ENCODE peak calls at places on chromosomes 13 and 19, in eight cellular contexts. W is cardiac muscle cell, A is tibial artery, H is AG04450, S is Peyer's patch, M is esophagus squamous epithelium, I is A549, Z is body of pancreas. T is an unnamed sample.

GRCh38 chr19:45973564-45974338 is at the start of gene NOVA2:
- DNase-seq in W (peak; percentile 78), A (no peak), H (no peak), S (peak; percentile 63), M (no peak), I (peak; percentile 97), Z (peak; percentile 53), T (peak; percentile 24)

GRCh38 chr19:53994811-53995210 is 3.4 kb downstream of the CACNG6 start:
- DNase-seq in W (no peak), A (no peak), H (no peak), S (no peak), M (no peak), I (no peak), Z (no peak), T (no peak)

GRCh38 chr19:10120538-10121198 is 969 bp upstream of the EIF3G start:
- DNase-seq in W (peak; percentile 80), A (no peak), H (peak; percentile 50), S (no peak), M (no peak), I (no peak), Z (no peak), T (no peak)

GRCh38 chr19:57807541-57807940 is 7.2 kb downstream of the ZNF552 start:
- DNase-seq in W (peak; percentile 67), A (no peak), H (no peak), S (no peak), M (no peak), I (no peak), Z (no peak), T (no peak)

GRCh38 chr19:10517760-10518443 is 655 bp upstream of the S1PR5 start:
- DNase-seq in W (peak; percentile 27), A (no peak), H (no peak), S (no peak), M (no peak), I (peak; percentile 62), Z (no peak), T (peak; percentile 57)

GRCh38 chr19:45854167-45854778 is 8.7 kb downstream of the SYMPK start:
- DNase-seq in W (no peak), A (no peak), H (no peak), S (no peak), M (no peak), I (no peak), Z (no peak), T (no peak)

GRCh38 chr13:46871557-46871956 is 25.3 kb downstream of the HTR2A start:
- DNase-seq in W (peak; percentile 55), A (no peak), H (no peak), S (no peak), M (no peak), I (no peak), Z (no peak), T (no peak)

GRCh38 chr19:31560021-31560770 is 211.0 kb upstream of the TSHZ3 start:
- DNase-seq in W (no peak), A (no peak), H (no peak), S (no peak), M (no peak), I (no peak), Z (no peak), T (peak; percentile 94)

GRCh38 chr19:54420383-54421168 is 5.3 kb downstream of the TTYH1 start:
- DNase-seq in W (peak; percentile 89), A (no peak), H (no peak), S (no peak), M (no peak), I (no peak), Z (peak; percentile 86), T (no peak)

GRCh38 chr19:12544401-12544876 is 6.8 kb downstream of the ZNF564 start:
- DNase-seq in W (peak; percentile 91), A (no peak), H (no peak), S (no peak), M (no peak), I (no peak), Z (no peak), T (no peak)

GRCh38 chr19:31518626-31519025 is 169.4 kb upstream of the TSHZ3 start:
- DNase-seq in W (no peak), A (no peak), H (no peak), S (no peak), M (no peak), I (no peak), Z (no peak), T (peak; percentile 82)

GRCh38 chr13:106378263-106378662 is 157.2 kb downstream of the EFNB2 start:
- DNase-seq in W (no peak), A (no peak), H (no peak), S (no peak), M (no peak), I (no peak), Z (no peak), T (no peak)

GRCh38 chr19:38898788-38899446 is 501 bp downstream of the SIRT2 start:
- DNase-seq in W (peak; percentile 19), A (no peak), H (no peak), S (no peak), M (no peak), I (peak; percentile 54), Z (no peak), T (peak; percentile 38)

GRCh38 chr19:30701178-30701577 is 329.0 kb downstream of the ZNF536 start:
- DNase-seq in W (no peak), A (no peak), H (no peak), S (no peak), M (no peak), I (no peak), Z (no peak), T (no peak)

GRCh38 chr13:39557285-39557955 is 45.6 kb downstream of the LHFPL6 start:
- DNase-seq in W (no peak), A (no peak), H (no peak), S (no peak), M (no peak), I (no peak), Z (no peak), T (peak; percentile 53)

DNA sequence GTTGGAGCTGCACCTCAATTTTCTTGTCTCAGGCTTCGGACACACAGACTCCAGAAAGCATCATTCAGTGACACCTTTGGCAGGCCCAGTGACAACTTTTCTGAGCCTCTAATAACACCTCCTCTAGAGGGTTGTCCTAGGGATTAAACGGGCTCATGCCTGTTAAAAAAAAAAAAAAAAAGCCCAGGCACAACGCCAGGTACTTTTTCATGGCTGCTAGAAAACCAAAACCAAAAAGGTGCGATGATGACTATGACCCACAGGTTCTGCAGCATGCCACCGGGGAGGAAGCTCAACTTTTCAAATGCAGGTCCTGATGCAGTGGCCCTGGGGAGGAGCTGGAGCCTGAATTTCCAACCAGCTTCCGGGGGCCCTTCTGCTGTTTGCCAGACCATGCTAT is 184.2 kb downstream of the ABCC4 start:
- DNase-seq in W (no peak), A (no peak), H (no peak), S (no peak), M (no peak), I (no peak), Z (no peak), T (no peak)
- H3K27ac ChIP-seq in W (no peak overlapping the region), A (no peak overlapping the region), H (no peak overlapping the region), S (no peak overlapping the region), M (no peak overlapping the region), I (peak overlapping the region; percentile 70), Z (no peak overlapping the region), T (no peak overlapping the region)

GRCh38 chr19:6271721-6272410 is 7.9 kb downstream of the MLLT1 start:
- DNase-seq in W (peak; percentile 91), A (peak; percentile 90), H (no peak), S (peak; percentile 62), M (no peak), I (no peak), Z (peak; percentile 77), T (no peak)

GRCh38 chr19:6273701-6274601 is 5.8 kb downstream of the MLLT1 start:
- DNase-seq in W (peak; percentile 92), A (peak; percentile 98), H (no peak), S (no peak), M (no peak), I (no peak), Z (peak; percentile 91), T (no peak)

GRCh38 chr19:6272913-6273600 is 6.7 kb downstream of the MLLT1 start:
- DNase-seq in W (no peak), A (no peak), H (no peak), S (no peak), M (no peak), I (no peak), Z (no peak), T (no peak)

GRCh38 chr19:6271251-6271650 is 8.5 kb downstream of the MLLT1 start:
- DNase-seq in W (no peak), A (no peak), H (no peak), S (no peak), M (no peak), I (no peak), Z (no peak), T (no peak)

DNA sequence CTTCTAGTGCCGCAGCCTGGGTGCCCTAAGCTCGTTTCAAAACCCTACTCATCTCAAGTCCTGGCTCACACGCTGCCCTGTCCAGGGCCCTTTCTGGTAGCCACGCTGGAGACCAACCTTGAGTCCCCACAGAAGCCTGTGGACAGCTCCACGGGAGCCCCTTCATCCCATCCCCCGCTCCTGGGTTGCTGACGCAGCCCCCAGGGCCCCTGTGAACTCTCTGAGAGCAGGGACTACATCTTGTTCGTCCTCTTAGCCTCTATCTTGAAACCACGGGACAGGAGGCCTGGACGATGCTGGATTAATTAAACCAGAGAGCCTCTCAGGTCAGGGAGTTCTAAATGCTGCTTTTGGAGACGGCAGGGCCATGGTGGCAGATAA is 7.4 kb downstream of the MLLT1 start:
- DNase-seq in W (no peak), A (no peak), H (no peak), S (no peak), M (no peak), I (no peak), Z (no peak), T (no peak)
- H3K4me3 ChIP-seq in W (no peak overlapping the region), A (peak overlapping the region; percentile 50), H (peak overlapping the region; percentile 10), S (no peak overlapping the region), M (no peak overlapping the region), I (no peak overlapping the region), Z (no peak overlapping the region), T (no peak overlapping the region)

GRCh38 chr13:90185734-90186133 is 1161.8 kb upstream of the MIR17HG start:
- DNase-seq in W (no peak), A (no peak), H (no peak), S (no peak), M (no peak), I (no peak), Z (no peak), T (no peak)

GRCh38 chr13:90188237-90188636 is 1159.2 kb upstream of the MIR17HG start:
- DNase-seq in W (no peak), A (no peak), H (no peak), S (no peak), M (no peak), I (no peak), Z (no peak), T (no peak)

DNA sequence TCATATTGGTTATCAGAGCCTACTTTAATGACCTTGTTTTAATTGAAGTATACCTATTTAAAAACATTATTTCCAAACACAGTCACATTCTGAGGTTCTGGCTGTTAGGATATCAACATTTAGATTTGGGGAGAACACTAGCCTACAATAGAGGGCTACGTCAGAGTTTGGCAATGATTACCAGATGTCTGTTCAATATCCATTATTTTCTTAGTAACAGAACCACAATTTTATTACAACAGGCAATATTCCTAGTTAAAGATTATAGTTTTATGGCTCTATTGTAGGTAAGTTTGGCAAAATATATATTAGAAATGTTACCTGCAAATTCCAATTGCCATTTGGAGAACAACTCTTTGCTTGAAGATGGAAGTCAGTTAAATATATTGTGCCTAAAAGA is 1163.1 kb upstream of the MIR17HG start:
- DNase-seq in W (no peak), A (no peak), H (no peak), S (no peak), M (no peak), I (no peak), Z (no peak), T (no peak)
- H3K27ac ChIP-seq in W (no peak overlapping the region), A (no peak overlapping the region), H (no peak overlapping the region), S (no peak overlapping the region), M (no peak overlapping the region), I (no peak overlapping the region), Z (no peak overlapping the region), T (no peak overlapping the region)

GRCh38 chr13:91101436-91101835 is 246.1 kb upstream of the MIR17HG start:
- DNase-seq in W (no peak), A (no peak), H (no peak), S (no peak), M (no peak), I (no peak), Z (no peak), T (no peak)
- H3K4me3 ChIP-seq in W (no peak overlapping the region), A (no peak overlapping the region), H (no peak overlapping the region), S (no peak overlapping the region), M (no peak overlapping the region), I (no peak overlapping the region), Z (no peak overlapping the region), T (no peak overlapping the region)